ENCODE peak calls at places on chromosomes 13 and 19, in six cellular contexts. O is sigmoid colon, S is GM23338, D is HCT116, I is HL-60, W is K562. L is an unnamed sample.

GRCh38 chr19:7177926-7178325 is 108.4 kb downstream of the ZNF557 start:
- DNase-seq in O (peak; percentile 66), S (no peak), D (no peak), I (no peak), W (no peak), L (no peak)

GRCh38 chr13:62388515-62388914 is 972.9 kb upstream of the PCDH20 start:
- DNase-seq in O (no peak), S (no peak), D (no peak), I (no peak), W (no peak), L (no peak)

GRCh38 chr19:48608798-48609263 is 2.3 kb downstream of the SPACA4 start:
- DNase-seq in O (no peak), S (peak; percentile 82), D (peak; percentile 66), I (peak; percentile 73), W (peak; percentile 69), L (no peak)

GRCh38 chr19:31349160-31349881 is at the start of gene TSHZ3:
- DNase-seq in O (peak; percentile 94), S (peak; percentile 85), D (no peak), I (peak; percentile 84), W (peak; percentile 24), L (peak; percentile 46)

GRCh38 chr13:39451860-39452301 is 151.1 kb downstream of the LHFPL6 start:
- DNase-seq in O (peak; percentile 77), S (no peak), D (no peak), I (peak; percentile 83), W (no peak), L (peak; percentile 33)

GRCh38 chr19:11587973-11588631 is 9.2 kb upstream of the ZNF627 start:
- DNase-seq in O (no peak), S (no peak), D (no peak), I (no peak), W (no peak), L (no peak)

GRCh38 chr13:65093352-65093751 is 2136.8 kb downstream of the PCDH9 start:
- DNase-seq in O (no peak), S (no peak), D (no peak), I (no peak), W (no peak), L (no peak)

GRCh38 chr19:16118489-16119033 is 6.9 kb downstream of the RAB8A start:
- DNase-seq in O (no peak), S (no peak), D (no peak), I (peak; percentile 95), W (no peak), L (no peak)

GRCh38 chr13:36778083-36778671 is 40.8 kb upstream of the RFXAP start:
- DNase-seq in O (no peak), S (peak; percentile 65), D (no peak), I (no peak), W (no peak), L (no peak)

DNA sequence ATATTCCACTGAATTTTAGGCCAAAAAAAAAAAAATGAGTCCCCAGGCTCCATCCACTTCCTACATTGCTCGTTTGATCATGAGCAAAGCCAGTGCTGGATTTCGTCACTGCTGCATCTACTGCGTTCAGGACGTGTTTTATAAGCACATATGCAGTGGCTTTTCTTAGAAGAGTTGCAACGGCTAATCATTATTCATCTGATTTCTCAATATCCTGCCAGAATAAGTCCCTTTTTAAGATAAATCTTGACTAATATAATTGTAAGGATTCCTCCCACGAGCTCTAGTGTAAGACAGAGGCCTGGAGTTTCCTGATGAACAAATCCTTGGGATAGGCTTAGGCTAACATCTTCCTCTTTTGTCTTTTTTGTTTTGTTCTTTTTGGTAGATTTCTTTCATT is 19.5 kb downstream of the FAM124A start:
- DNase-seq in O (peak; percentile 91), S (no peak), D (no peak), I (peak; percentile 60), W (no peak), L (peak; percentile 48)
- TF ChIP-seq POLR2AphosphoS5 in O (peak; percentile 75), S (no peak), D (no peak), I (no peak), W (no peak), L (peak; percentile 32)

GRCh38 chr13:31681133-31681532 is 58.2 kb upstream of the RXFP2 start:
- DNase-seq in O (no peak), S (no peak), D (no peak), I (no peak), W (no peak), L (no peak)
- H3K4me3 ChIP-seq in O (no peak overlapping the region), S (no peak overlapping the region), D (no peak overlapping the region), I (no peak overlapping the region), W (no peak overlapping the region), L (no peak overlapping the region)

DNA sequence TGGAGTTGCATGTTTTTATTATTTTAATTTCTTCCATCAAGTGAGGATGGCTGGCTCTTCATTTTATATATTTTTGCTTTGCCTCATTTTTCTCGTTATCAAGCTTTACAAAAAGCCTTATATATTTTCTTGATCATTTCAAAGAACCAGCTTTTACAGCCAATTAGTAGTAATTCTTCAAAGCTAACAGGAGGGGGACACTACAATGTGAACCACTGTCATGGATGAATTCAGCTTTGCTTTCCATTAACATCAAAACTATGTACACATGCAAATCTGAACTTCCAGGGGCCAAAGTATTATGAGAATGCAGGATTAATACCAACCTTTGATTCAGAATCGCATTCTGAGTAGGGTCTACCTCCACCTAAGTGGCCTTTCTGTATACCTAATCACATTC is 11.1 kb downstream of the UQCRFS1 start:
- DNase-seq in O (no peak), S (peak; percentile 21), D (no peak), I (no peak), W (no peak), L (no peak)
- TF ChIP-seq POLR2AphosphoS5 in O (no peak), S (no peak), D (no peak), I (no peak), W (no peak), L (no peak)

GRCh38 chr13:33525759-33526158 is 240.2 kb upstream of the STARD13 start:
- DNase-seq in O (no peak), S (no peak), D (no peak), I (no peak), W (no peak), L (no peak)

GRCh38 chr13:33519561-33520479 is 234.3 kb upstream of the STARD13 start:
- DNase-seq in O (no peak), S (no peak), D (no peak), I (no peak), W (no peak), L (no peak)

GRCh38 chr13:33518442-33518841 is 232.9 kb upstream of the STARD13 start:
- DNase-seq in O (no peak), S (no peak), D (no peak), I (no peak), W (no peak), L (no peak)

GRCh38 chr13:33524086-33524485 is 238.5 kb upstream of the STARD13 start:
- DNase-seq in O (no peak), S (no peak), D (no peak), I (no peak), W (no peak), L (no peak)

GRCh38 chr13:33520480-33520839 is 234.9 kb upstream of the STARD13 start:
- DNase-seq in O (no peak), S (no peak), D (no peak), I (no peak), W (no peak), L (no peak)
- H3K4me3 ChIP-seq in O (no peak overlapping the region), S (no peak overlapping the region), D (no peak overlapping the region), I (no peak overlapping the region), W (no peak overlapping the region), L (no peak overlapping the region)

DNA sequence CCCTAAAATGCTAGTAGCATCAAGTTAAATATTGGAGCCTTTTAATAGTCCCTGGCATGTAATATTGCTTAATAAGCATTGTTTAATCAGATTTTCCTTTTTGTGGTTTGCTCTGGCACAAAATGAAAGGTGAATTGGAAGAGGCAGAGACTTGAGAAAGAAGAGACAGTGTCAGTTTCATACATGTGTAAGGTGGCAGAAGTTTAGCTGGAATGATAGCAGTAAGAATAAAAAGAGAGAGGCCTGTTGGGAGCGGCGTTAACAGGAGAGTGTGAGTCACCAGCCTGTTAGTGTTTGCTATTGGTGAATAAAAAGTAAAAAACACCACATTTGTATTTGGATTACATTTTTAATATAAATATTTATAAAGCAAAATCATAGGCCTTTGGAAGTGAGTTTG is 145.3 kb downstream of the PDS5B start:
- DNase-seq in O (no peak), S (no peak), D (no peak), I (no peak), W (no peak), L (no peak)
- TF ChIP-seq POLR2AphosphoS5 in O (no peak), S (no peak), D (no peak), I (no peak), W (no peak), L (no peak)

L was measured in upper lobe of left lung.